ENCODE peak calls at places on chromosomes 2 and 18, in four cellular contexts. E, L, A and P are unnamed samples. For H3K4me1, the result is how much of the 10 kb centered on the place peaks cover.

GRCh38 chr2:55865095-55865835 is 58.3 kb downstream of the EFEMP1 start:
- DNase-seq in L (peak), A (no peak), E (no peak), P (no peak)

GRCh38 chr2:72943540-72944395 is 26.4 kb downstream of the EMX1 start:
- DNase-seq in A (no peak), L (no peak), E (no peak), P (no peak)

GRCh38 chr18:32209685-32210445 is 20.0 kb downstream of the MEP1B start:
- DNase-seq in A (no peak), L (no peak), E (no peak), P (no peak)

GRCh38 chr2:151729416-151729811 is 4.9 kb downstream of the NEB start:
- DNase-seq in L (no peak), A (no peak), E (no peak), P (no peak)

GRCh38 chr2:137957033-137957432 is 7.2 kb upstream of the HNMT start:
- DNase-seq in E (no peak), A (no peak), L (no peak), P (no peak)

GRCh38 chr2:64766841-64767669 is 113.3 kb upstream of the SERTAD2 start:
- DNase-seq in L (no peak), E (no peak), A (no peak), P (no peak)

GRCh38 chr2:113795405-113795920 is 39.0 kb upstream of the SLC35F5 start:
- DNase-seq in L (no peak), E (no peak), A (no peak), P (no peak)

GRCh38 chr2:77119333-77119732 is 402.8 kb downstream of the LRRTM4 start:
- DNase-seq in A (no peak), L (no peak), E (no peak), P (no peak)

GRCh38 chr18:35441857-35442595 is 55.7 kb downstream of the INO80C start:
- DNase-seq in E (no peak), L (no peak), A (no peak), P (no peak)

DNA sequence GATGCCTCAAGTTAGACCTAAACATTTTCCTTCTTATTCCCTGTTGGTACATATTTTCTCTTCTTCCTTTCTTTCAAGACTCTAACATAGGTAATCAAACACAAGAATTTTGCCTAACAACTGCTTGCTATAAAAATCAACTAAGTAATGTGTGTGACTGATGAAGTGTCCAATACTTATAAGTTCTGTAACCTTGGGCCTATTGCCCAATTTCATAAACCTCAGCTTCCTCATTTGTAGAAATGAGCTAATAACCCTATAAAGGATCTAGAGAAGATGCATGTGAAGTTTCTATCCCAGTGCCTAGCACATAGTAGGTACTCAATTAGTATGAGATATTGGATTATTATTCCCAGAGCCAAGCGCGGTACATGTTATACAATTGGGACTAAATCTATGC is 31.5 kb upstream of the PIK3C3 start:
- DNase-seq in E (no peak), A (no peak), L (no peak), P (no peak)
- H3K4me1 ChIP-seq in E (under half), A (under half), L (under half), P (under half)

GRCh38 chr2:130243359-130243758 is 45.1 kb upstream of the TUBA3E start:
- DNase-seq in E (no peak), L (no peak), A (no peak), P (no peak)
- H3K4me3 ChIP-seq in E (no peak), L (no peak), A (no peak), P (no peak)

GRCh38 chr2:144444418-144444817 is 75.5 kb downstream of the ZEB2 start:
- DNase-seq in A (no peak), E (no peak), L (no peak), P (no peak)
- H3K4me1 ChIP-seq in A (under half), E (under half), L (under half), P (under half)

DNA sequence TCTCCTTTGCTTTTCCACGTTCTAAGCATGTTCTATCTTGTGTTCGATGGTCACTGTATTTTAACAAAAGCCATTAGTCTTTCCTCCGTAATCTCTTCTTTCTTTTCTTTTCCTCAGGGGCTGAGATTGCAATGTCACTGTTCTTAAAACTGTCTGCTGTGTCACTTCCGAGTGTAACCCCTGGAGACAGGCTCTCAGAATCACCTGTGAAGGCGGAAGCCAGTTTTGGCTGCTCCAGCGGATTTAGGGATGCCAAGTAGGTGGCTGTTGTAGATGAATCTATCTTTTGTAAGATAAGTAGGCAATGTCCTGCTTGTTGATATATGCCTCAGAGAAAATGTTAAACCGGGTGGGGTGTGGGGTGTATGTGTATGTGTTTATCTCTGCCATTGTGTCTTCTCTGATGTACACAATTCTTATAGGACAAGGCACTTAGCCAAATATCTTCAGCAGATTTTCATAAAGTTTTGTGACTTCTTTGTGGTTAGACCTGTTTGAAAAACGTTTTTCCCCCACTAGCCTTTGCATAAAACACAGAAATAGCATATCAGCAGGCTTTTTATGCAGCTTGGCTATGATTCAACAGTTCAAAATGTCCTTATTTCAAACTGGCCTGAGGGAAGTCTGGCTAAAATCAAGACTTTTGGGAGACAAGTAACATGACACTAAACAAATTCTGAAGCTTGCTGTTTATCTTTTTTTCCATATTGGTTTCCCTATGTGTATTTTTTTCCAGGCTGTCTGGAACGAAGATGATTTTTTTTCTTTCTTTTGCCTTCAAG is 94.9 kb upstream of the L3MBTL4 start:
- DNase-seq in L (no peak), A (no peak), E (no peak), P (no peak)
- H3K4me3 ChIP-seq in L (no peak), A (no peak), E (no peak), P (no peak)

DNA sequence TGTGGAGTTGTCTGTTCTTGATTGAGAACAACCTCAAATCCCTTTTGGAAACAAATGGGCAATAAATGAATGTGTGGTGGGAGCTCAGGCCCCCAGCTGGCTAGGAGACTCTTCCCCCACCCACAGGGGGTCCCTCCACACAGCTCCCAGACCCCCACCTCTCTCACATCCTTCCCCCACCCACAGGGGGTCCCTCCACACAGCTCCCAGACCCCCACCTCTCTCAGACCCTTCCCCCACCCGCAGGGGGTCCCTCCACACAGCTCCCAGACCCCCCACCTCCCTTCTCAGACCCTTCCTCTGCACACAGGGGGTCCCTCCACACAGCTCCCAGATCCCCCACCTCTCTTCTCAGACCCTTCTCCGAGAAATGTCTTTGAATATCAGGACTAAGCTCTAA is 79.0 kb upstream of the CTDP1 start:
- DNase-seq in A (no peak), L (no peak), E (no peak), P (no peak)
- H3K4me1 ChIP-seq in A (under half), L (under half), E (under half), P (under half)

DNA sequence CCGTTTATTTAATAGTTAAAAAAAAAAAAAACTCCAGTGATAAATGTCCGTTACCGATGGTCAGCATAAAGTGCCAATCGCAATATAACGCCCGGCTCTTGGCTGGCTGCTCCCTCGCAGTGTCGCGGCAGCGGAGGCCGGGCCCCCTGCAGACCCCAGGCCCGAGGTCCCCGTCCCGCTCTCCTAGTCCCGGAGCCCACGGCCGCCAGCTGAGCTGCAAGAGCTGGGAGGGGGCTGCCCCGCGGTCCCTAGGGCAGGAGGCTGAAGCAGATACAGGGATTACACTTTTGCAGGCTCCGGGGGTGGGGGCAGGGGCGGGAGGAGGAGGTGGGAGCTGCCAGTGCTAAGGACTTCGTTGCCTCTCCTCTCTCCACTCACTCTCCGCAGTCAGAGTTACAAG is 6.9 kb downstream of the OSR1 start:
- DNase-seq in L (no peak), E (no peak), A (no peak), P (no peak)
- H3K4me3 ChIP-seq in L (no peak), E (peak), A (no peak), P (no peak)

DNA sequence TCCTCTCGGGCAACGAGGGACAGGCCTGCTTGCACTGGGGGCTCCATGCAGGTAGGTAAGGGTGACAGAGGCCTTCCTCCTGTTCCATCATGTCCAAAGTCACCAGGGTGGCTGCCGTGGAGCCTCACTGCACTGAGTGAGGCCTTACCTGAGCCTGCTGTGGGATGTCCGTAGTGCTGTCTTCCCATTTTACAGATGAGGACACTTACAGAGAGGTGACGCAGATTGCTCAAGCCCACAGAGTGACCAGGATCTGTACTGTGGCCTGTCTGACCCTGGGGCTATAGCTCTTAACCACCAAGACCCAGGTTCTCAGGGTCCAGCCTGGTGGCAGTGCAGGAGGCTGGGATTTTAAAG is 5.4 kb downstream of the ATOH8 start:
- DNase-seq in L (no peak), A (no peak), E (no peak), P (no peak)
- H3K4me1 ChIP-seq in L (under half), A (under half), E (under half), P (under half)